ENCODE peak calls at places on chromosomes 4 and X, in eight cellular contexts. A, V, B, S, G, I, Q and L are unnamed samples.

GRCh38 chr4:37441231-37442061 is 196.9 kb downstream of the NWD2 start:
- DNase-seq in G (no peak), B (no peak), V (no peak), A (peak; percentile 2), S (no peak), Q (no peak), I (no peak), L (no peak)

GRCh38 chr4:85005865-85006377 is 39.4 kb upstream of the WDFY3 start:
- DNase-seq in A (peak; percentile 89), V (no peak), S (no peak), I (no peak), G (peak; percentile 94), Q (no peak), B (no peak), L (no peak)

GRCh38 chr4:54032558-54033135 is 31.8 kb downstream of the CHIC2 start:
- DNase-seq in S (no peak), B (no peak), I (no peak), A (no peak), G (no peak), V (no peak), Q (no peak), L (no peak)

GRCh38 chr4:124055896-124056295 is 656.6 kb downstream of the ANKRD50 start:
- DNase-seq in S (no peak), Q (no peak), G (no peak), B (no peak), A (no peak), V (no peak), I (no peak), L (no peak)

GRCh38 chr4:100781433-100781832 is 263.6 kb upstream of the EMCN start:
- DNase-seq in Q (no peak), S (no peak), G (no peak), A (no peak), I (no peak), B (no peak), V (no peak), L (no peak)

GRCh38 chr4:118849867-118850812 is 14.2 kb upstream of the SEC24D start:
- DNase-seq in I (no peak), B (peak; percentile 32), G (peak; percentile 42), S (no peak), A (peak; percentile 31), Q (no peak), V (no peak), L (no peak)

GRCh38 chr4:8209997-8210396 is 10.9 kb downstream of the SH3TC1 start:
- DNase-seq in V (peak; percentile 7), A (no peak), G (no peak), Q (no peak), B (no peak), I (no peak), S (no peak), L (no peak)

GRCh38 chrX:11579856-11580595 is 85.7 kb downstream of the ARHGAP6 start:
- DNase-seq in B (no peak), A (peak; percentile 10), I (no peak), G (no peak), V (no peak), Q (no peak), S (no peak), L (no peak)

GRCh38 chr4:31613946-31614623 is 893.9 kb downstream of the PCDH7 start:
- DNase-seq in A (no peak), I (no peak), S (no peak), Q (no peak), V (no peak), G (peak; percentile 14), B (no peak), L (no peak)

GRCh38 chr4:154491731-154492249 is at the start of gene DCHS2:
- DNase-seq in B (peak; percentile 8), S (no peak), I (no peak), V (peak; percentile 28), G (no peak), A (peak; percentile 1), Q (peak; percentile 12), L (peak; percentile 78)

GRCh38 chr4:140469806-140470733 is 28.0 kb downstream of the MGAT4D start:
- DNase-seq in S (peak; percentile 6), A (peak; percentile 3), I (no peak), V (no peak), Q (peak; percentile 11), B (no peak), G (no peak), L (no peak)

GRCh38 chrX:47093248-47093647 is 15.0 kb downstream of the RGN start:
- DNase-seq in S (peak; percentile 40), Q (no peak), A (peak; percentile 8), B (no peak), G (peak; percentile 65), I (no peak), V (no peak), L (no peak)

GRCh38 chr4:116413222-116413621 is 672.2 kb downstream of the TRAM1L1 start:
- DNase-seq in B (no peak), G (no peak), I (no peak), S (no peak), A (no peak), V (no peak), Q (no peak), L (no peak)

GRCh38 chr4:87120411-87121162 is 99.8 kb downstream of the KLHL8 start:
- DNase-seq in A (no peak), Q (peak; percentile 40), S (no peak), G (peak; percentile 82), V (peak; percentile 40), I (peak; percentile 42), B (no peak), L (peak; percentile 88)